ENCODE peak calls at places on chromosomes 4 and X, in eight cellular contexts. U is Peyer's patch; A is ovary; Q is lower lobe of right lung; L is PC-3; T is left ventricle myocardium inferior; F is CD8-positive, alpha-beta T cell; B is fibroblast of the aortic adventitia. J is an unnamed sample.

GRCh38 chr4:140156529-140157171 is 2.7 kb upstream of the MAML3 start:
- DNase-seq in F (no peak), A (no peak), Q (no peak), L (no peak), U (no peak), T (no peak), B (no peak), J (no peak)

GRCh38 chr4:6889101-6889735 is 20.4 kb upstream of the TBC1D14 start:
- DNase-seq in Q (no peak), A (no peak), T (no peak), B (no peak), U (no peak), L (no peak), F (no peak), J (no peak)

GRCh38 chrX:51215266-51215665 is 117.4 kb upstream of the NUDT10 start:
- DNase-seq in Q (no peak), B (no peak), F (no peak), T (no peak), A (no peak), L (peak), U (no peak), J (no peak)

GRCh38 chr4:57460967-57461366 is 350.8 kb upstream of the IGFBP7 start:
- DNase-seq in U (no peak), F (no peak), Q (no peak), T (no peak), B (no peak), A (no peak), L (no peak), J (no peak)

GRCh38 chr4:107688421-107688820 is 31.6 kb downstream of the PAPSS1 start:
- DNase-seq in B (no peak), U (no peak), F (no peak), Q (no peak), L (no peak), T (no peak), A (no peak), J (no peak)

GRCh38 chrX:13059269-13059668 is 14.8 kb upstream of the FAM9C start:
- DNase-seq in F (no peak), T (no peak), B (no peak), A (no peak), U (no peak), L (no peak), Q (no peak), J (no peak)

GRCh38 chr4:37486134-37486533 is 200.0 kb downstream of the RELL1 start:
- DNase-seq in A (no peak), T (no peak), F (no peak), L (no peak), Q (no peak), U (no peak), B (no peak), J (no peak)

GRCh38 chr4:109206610-109207009 is 95.8 kb downstream of the COL25A1 start:
- DNase-seq in Q (no peak), L (no peak), T (no peak), F (no peak), U (no peak), B (no peak), A (no peak), J (no peak)

GRCh38 chr4:109574443-109574850 is 14.4 kb downstream of the MCUB start:
- DNase-seq in U (no peak), A (no peak), T (no peak), F (no peak), L (peak), Q (no peak), B (peak), J (no peak)

GRCh38 chr4:53688186-53688790 is 97.0 kb upstream of the LNX1 start:
- DNase-seq in A (no peak), T (no peak), L (peak), F (no peak), U (no peak), B (peak), Q (no peak), J (peak)

GRCh38 chr4:6781561-6781960 is 966 bp upstream of the KIAA0232 start:
- DNase-seq in B (no peak), Q (no peak), U (no peak), L (no peak), A (no peak), T (no peak), F (no peak), J (no peak)

GRCh38 chr4:180558427-180558826 is 1684.8 kb upstream of the TENM3 start:
- DNase-seq in U (no peak), B (no peak), F (no peak), T (no peak), Q (no peak), L (no peak), A (no peak), J (no peak)
- H3K4me3 ChIP-seq in U (no peak), B (no peak), F (no peak), T (no peak), Q (no peak), L (no peak), A (no peak), J (no peak)

GRCh38 chrX:35382966-35383365 is 415.2 kb upstream of the MAGEB16 start:
- DNase-seq in U (no peak), B (no peak), L (no peak), A (no peak), T (no peak), Q (no peak), F (no peak), J (no peak)

DNA sequence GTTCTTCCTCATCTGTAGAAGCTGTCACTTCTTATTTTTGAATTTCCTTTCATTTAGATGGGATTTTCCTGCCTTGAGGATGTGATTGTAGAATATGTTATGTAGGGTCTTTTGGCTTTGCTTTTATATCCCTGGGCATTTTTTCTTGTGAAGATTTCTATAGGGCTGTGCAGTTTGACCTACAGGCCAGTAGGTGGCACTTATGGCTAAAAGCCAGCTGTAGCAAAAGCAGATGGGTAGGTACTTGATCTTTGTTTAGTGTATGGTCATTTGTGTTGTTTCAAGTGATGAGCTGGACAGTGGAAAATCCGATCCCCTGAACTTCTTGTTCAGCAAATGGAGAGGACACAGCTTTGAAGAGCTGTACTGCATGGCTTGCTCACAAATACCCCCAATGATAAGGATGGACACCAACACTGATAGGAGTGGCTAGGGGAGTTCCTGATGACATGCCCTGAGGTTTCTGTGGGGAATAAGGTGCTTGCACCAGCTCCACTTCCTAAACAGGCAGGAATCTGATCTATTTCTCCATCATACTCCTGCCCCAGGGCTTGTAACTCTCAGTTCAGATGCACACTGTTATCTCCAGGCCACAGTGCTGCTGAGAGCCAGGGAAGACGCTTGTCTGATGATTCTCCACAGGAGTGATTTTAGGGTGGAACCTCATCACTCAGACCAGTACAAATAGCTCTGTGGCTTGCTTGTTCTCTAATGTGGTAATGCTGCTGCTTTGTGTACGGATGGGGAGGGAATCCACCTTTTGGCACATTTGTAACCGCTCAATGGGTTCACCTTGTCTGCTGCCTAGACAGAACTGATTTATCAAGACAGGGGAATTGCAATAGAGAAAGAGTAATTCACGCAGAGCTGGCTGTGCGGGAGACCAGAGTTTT is 417.1 kb upstream of the MAGEB16 start:
- DNase-seq in B (peak), T (no peak), Q (no peak), F (no peak), U (no peak), A (no peak), L (peak), J (no peak)
- TF ChIP-seq CTCF in B (peak), T (peak), Q (peak), F (no peak), U (peak), A (no peak), L (peak), J (peak)

GRCh38 chr4:169219440-169219839 is 51.3 kb downstream of the SH3RF1 start:
- DNase-seq in A (no peak), F (no peak), B (no peak), Q (no peak), L (no peak), U (no peak), T (no peak), J (no peak)
- H3K4me3 ChIP-seq in A (no peak), F (no peak), B (no peak), Q (no peak), L (no peak), U (no peak), T (no peak), J (no peak)

GRCh38 chr4:160872491-160872890 is 1291.3 kb downstream of the FSTL5 start:
- DNase-seq in F (no peak), A (no peak), U (no peak), B (no peak), T (no peak), Q (no peak), L (no peak), J (no peak)

GRCh38 chr4:160880186-160880585 is 1283.6 kb downstream of the FSTL5 start:
- DNase-seq in T (no peak), U (no peak), Q (no peak), B (no peak), A (no peak), F (no peak), L (no peak), J (no peak)

DNA sequence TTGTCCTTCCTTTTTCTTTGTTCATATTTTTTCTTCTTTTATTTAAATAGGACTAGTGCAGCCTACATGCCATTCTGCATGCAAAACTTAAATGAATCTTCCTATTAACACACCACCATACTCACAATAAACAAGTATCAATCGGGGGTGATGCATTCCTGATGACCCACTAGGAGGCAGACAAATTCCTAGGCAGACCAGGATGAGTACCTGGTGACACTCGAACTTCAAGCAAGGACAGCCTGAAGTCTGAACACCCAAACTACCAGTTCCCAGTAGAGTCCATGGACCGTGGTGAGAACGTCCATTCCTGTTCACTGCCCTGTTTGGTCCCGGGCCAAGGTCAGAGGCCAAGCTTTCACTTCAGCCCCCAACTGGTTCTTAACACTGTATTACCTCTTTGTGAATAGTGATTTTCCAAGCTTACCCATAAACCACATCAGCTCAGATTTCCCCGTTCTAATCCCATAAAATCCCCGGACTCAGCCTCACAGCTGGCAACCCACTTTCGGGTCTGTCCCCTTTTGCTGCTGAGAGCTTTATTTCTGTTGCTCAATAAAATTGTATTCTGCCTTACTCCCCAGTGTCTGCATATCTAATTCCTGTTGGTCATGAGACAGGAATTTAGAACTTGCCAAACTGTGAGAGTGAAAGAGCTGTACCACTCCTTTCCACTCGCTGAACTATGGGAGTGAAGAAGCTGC is 1286.6 kb downstream of the FSTL5 start:
- DNase-seq in F (no peak), Q (no peak), A (no peak), T (no peak), U (no peak), B (no peak), L (peak), J (no peak)
- TF ChIP-seq CTCF in F (no peak), Q (no peak), A (no peak), T (no peak), U (no peak), B (no peak), L (no peak), J (no peak)

GRCh38 chr4:121408-122084 is 2.8 kb upstream of the ZNF718 start:
- DNase-seq in F (peak), A (peak), U (no peak), L (no peak), T (no peak), Q (no peak), B (no peak), J (no peak)

GRCh38 chr4:124275-125081 is at the start of gene ZNF718:
- DNase-seq in U (peak), T (peak), F (peak), Q (peak), A (peak), L (peak), B (peak), J (peak)

GRCh38 chr4:120616-121015 is 3.7 kb upstream of the ZNF718 start:
- DNase-seq in B (no peak), F (no peak), U (no peak), Q (no peak), A (no peak), T (no peak), L (no peak), J (no peak)

GRCh38 chr4:125085-125820 is 952 bp downstream of the ZNF718 start:
- DNase-seq in L (peak), Q (peak), A (peak), B (peak), F (no peak), T (peak), U (peak), J (no peak)

DNA sequence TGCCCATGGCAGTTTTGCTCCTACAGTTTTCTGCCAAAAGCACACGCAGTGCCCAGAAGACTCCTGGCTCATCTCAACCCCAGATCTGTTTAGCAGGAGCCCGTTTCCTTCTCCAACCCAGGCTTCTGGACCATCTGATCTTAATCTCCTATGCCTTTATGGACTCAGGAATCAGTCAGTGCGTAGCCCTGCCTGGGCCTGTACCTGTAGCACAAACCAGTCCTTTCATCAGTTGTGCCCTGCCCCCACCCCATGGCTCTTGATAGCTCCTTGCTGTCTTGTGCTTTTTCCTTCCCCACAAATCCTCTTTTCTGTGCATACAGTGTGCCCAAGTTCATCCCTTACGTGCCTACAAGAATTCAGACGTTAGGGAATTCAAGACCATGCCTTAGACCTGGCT is 1.5 kb downstream of the ZNF718 start:
- DNase-seq in A (no peak), F (no peak), U (no peak), Q (no peak), L (no peak), B (no peak), T (no peak), J (no peak)
- H3K4me3 ChIP-seq in A (peak), F (peak), U (peak), Q (peak), L (peak), B (peak), T (peak), J (peak)

GRCh38 chr4:112801341-112801740 is 164.4 kb downstream of the LARP7 start:
- DNase-seq in A (no peak), L (no peak), B (no peak), U (no peak), Q (no peak), F (no peak), T (no peak), J (no peak)
- TF ChIP-seq CTCF in A (no peak), L (no peak), B (no peak), U (no peak), Q (no peak), F (no peak), T (no peak), J (no peak)